ENCODE peak calls at places on chromosome 1, in eight cellular contexts. C is kidney epithelial cell, J is tibial nerve, M is PC-9, D is lower lobe of right lung, Y is uterus, V is breast epithelium, A is pancreas. T is an unnamed sample.

GRCh38 chr1:93442276-93442675 is 5.6 kb upstream of the FNBP1L start:
- DNase-seq in J (no peak), Y (no peak), C (no peak), V (no peak), D (peak; percentile 68), A (peak; percentile 48), M (peak; percentile 89), T (no peak)

GRCh38 chr1:240031009-240031408 is 60.7 kb upstream of the FMN2 start:
- DNase-seq in J (no peak), V (no peak), A (no peak), C (peak; percentile 95), Y (no peak), M (no peak), D (no peak), T (no peak)

GRCh38 chr1:84861516-84861915 is 31.5 kb downstream of the LPAR3 start:
- DNase-seq in C (no peak), Y (no peak), J (no peak), D (no peak), M (no peak), A (no peak), V (no peak), T (no peak)

GRCh38 chr1:114015075-114015474 is 35.8 kb downstream of the OLFML3 start:
- DNase-seq in V (no peak), D (no peak), C (peak; percentile 7), M (peak; percentile 96), A (no peak), Y (no peak), J (no peak), T (no peak)

GRCh38 chr1:71191520-71191919 is 110.7 kb upstream of the ZRANB2 start:
- DNase-seq in M (no peak), J (no peak), C (no peak), A (no peak), Y (no peak), V (no peak), D (no peak), T (no peak)

GRCh38 chr1:88892146-88892877 is 945 bp upstream of the GTF2B start:
- DNase-seq in M (peak; percentile 99), J (no peak), D (no peak), Y (no peak), A (peak; percentile 27), V (no peak), C (no peak), T (peak; percentile 67)

GRCh38 chr1:45340816-45341215 is 576 bp upstream of the MUTYH start:
- DNase-seq in C (no peak), M (no peak), A (no peak), V (no peak), D (no peak), J (no peak), Y (no peak), T (peak; percentile 17)

GRCh38 chr1:44596511-44596910 is 77.8 kb downstream of the TMEM53 start:
- DNase-seq in Y (no peak), D (no peak), J (no peak), V (no peak), A (no peak), M (no peak), C (no peak), T (no peak)

GRCh38 chr1:85230305-85230977 is 29.0 kb downstream of the C1orf52 start:
- DNase-seq in D (no peak), A (no peak), J (no peak), C (no peak), M (no peak), Y (no peak), V (no peak), T (no peak)

GRCh38 chr1:41483960-41484844 is at the start of gene EDN2:
- DNase-seq in C (no peak), A (peak; percentile 87), J (no peak), Y (no peak), D (peak; percentile 84), M (no peak), V (peak; percentile 74), T (peak; percentile 54)

GRCh38 chr1:54459714-54460113 is 53.5 kb upstream of the SSBP3 start:
- DNase-seq in Y (no peak), V (no peak), J (no peak), A (no peak), D (no peak), C (no peak), M (no peak), T (peak; percentile 77)

DNA sequence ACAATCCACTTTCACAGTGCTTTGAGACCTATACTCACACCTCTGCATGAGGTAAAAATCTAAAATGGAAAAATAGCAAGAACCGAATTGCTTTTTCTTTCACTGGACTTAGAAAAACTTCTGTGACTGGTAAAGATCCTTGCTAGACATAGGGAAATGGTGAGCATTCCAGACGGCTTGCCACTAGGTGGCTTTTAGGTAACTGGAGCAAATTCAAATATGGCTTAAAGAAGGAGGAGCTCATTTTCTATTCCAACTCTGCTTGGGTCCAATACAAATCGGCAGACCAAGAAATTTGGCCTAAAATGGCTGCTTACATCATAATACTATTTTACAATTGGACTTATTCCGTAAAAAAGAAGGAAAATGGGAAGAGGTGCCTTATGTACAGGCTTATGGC is 977.9 kb downstream of the ADGRL2 start:
- DNase-seq in V (no peak), Y (no peak), M (no peak), C (no peak), D (no peak), J (no peak), A (no peak), T (peak; percentile 2)
- TF ChIP-seq CTCF in V (no peak), Y (no peak), M (peak; percentile 60), C (peak; percentile 34), D (no peak), J (no peak), A (no peak), T (no peak)

GRCh38 chr1:55695553-55695952 is 480.4 kb upstream of the USP24 start:
- DNase-seq in D (no peak), A (no peak), V (no peak), J (no peak), M (no peak), C (no peak), Y (no peak), T (no peak)

GRCh38 chr1:55696891-55697290 is 481.7 kb upstream of the USP24 start:
- DNase-seq in A (no peak), Y (no peak), C (no peak), J (no peak), M (no peak), D (no peak), V (no peak), T (peak; percentile 63)

GRCh38 chr1:55695151-55695550 is 480.0 kb upstream of the USP24 start:
- DNase-seq in V (no peak), C (no peak), J (no peak), D (no peak), A (no peak), M (no peak), Y (no peak), T (no peak)

GRCh38 chr1:55694297-55694696 is 479.1 kb upstream of the USP24 start:
- DNase-seq in Y (peak; percentile 78), V (peak; percentile 24), C (no peak), J (no peak), A (peak; percentile 21), M (peak; percentile 65), D (no peak), T (peak; percentile 57)

GRCh38 chr1:55696181-55696580 is 481.0 kb upstream of the USP24 start:
- DNase-seq in V (no peak), A (no peak), D (no peak), C (no peak), M (no peak), Y (peak; percentile 69), J (peak; percentile 43), T (peak; percentile 63)
- H3K36me3 ChIP-seq in V (no peaks in the 10 kb centered on the region), A (no peaks in the 10 kb centered on the region), D (no peaks in the 10 kb centered on the region), C (no peaks in the 10 kb centered on the region), M (no peaks in the 10 kb centered on the region), Y (no peaks in the 10 kb centered on the region), J (no peaks in the 10 kb centered on the region), T (no peaks in the 10 kb centered on the region)

DNA sequence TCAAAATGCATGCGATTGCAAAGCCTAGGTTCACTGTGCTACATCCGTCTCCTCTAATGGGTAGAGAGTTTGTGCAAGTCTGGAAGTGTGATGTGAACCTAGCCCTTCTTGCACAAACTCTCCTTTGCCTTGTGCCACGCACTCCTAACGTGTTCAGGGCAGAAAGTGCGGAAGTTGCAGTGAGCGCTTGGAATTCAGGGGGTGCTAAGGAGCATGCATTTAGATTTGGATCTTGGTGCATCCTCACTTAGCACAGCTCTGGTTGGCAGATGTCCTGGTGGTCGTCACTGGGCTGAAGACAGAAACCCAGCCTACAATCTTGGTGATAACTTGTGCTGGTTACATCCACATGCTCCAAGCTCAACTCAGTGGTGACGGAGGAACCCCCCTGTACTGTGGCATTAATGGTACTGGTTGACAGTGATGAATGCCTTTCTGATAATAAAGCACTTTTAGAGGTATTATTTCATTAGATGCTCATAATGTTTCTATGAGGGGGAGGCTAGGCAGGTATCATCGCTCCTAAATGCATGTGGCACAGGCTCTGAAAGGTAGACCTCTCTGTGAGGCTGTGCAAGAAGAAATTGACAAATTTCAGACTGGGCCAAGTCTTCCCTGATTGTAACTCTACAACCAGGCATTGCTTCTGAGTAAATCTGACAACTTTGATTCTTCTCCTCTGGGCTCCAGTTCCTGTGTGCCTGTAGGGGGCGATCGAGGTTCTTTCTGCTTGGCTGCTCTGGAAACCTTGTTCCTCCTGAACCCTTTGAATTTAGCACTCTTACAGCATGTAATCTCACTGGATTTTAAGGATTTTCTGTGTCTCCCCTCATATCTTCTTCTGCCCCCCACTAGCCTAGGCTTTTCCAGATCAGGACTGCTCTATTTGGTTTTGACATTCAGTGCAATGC is 40.6 kb downstream of the MAPKAPK2 start:
- DNase-seq in D (no peak), J (no peak), V (no peak), M (no peak), Y (no peak), A (no peak), C (no peak), T (peak; percentile 75)
- TF ChIP-seq CTCF in D (peak; percentile 64), J (peak; percentile 27), V (peak; percentile 11), M (no peak), Y (peak; percentile 13), A (peak; percentile 48), C (peak; percentile 73), T (peak; percentile 81)

GRCh38 chr1:230254265-230254664 is 171.9 kb downstream of the PGBD5 start:
- DNase-seq in A (no peak), V (no peak), Y (no peak), J (no peak), C (no peak), D (no peak), M (no peak), T (no peak)

GRCh38 chr1:230256896-230257295 is 169.2 kb downstream of the PGBD5 start:
- DNase-seq in V (no peak), Y (no peak), D (no peak), C (no peak), M (no peak), J (no peak), A (no peak), T (no peak)

GRCh38 chr1:230253150-230253549 is 173.0 kb downstream of the PGBD5 start:
- DNase-seq in D (no peak), A (no peak), M (no peak), V (no peak), C (no peak), Y (no peak), J (no peak), T (no peak)

GRCh38 chr1:230255116-230255515 is 171.0 kb downstream of the PGBD5 start:
- DNase-seq in V (no peak), C (no peak), A (no peak), Y (no peak), M (no peak), J (no peak), D (no peak), T (no peak)

DNA sequence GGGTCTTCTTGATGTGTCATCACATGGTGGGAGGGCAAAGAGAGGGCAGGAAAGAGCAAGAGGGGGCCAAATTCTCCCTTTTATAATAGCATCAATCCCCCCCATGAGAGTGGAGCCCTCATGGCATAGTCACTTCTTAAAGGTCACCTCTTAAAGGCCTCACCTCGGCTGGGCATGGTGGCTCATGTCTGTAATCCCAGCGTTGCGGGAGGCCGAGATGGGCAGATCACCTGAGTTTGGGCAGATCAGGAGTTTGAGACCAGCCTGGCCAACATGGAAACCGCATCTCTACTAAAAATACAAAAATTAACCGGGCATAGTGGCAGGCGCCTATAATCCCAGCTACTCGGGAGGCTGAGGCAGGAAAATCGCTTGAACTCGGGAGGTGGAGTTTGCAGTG is 170.1 kb downstream of the PGBD5 start:
- DNase-seq in V (no peak), J (no peak), M (no peak), D (no peak), A (no peak), C (no peak), Y (no peak), T (no peak)
- H3K36me3 ChIP-seq in V (no peaks in the 10 kb centered on the region), J (peaks cover 74% of the 10 kb centered on the region), M (no peaks in the 10 kb centered on the region), D (peaks cover 52% of the 10 kb centered on the region), A (peaks cover 5% of the 10 kb centered on the region), C (no peaks in the 10 kb centered on the region), Y (no peaks in the 10 kb centered on the region), T (peaks cover 3% of the 10 kb centered on the region)

T was measured in cardiac muscle cell.